ENCODE peak calls at places on chromosomes 5 and 9, in four cellular contexts. One of them, this sample, is unnamed.

GRCh38 chr5:177357459-177358332 is at the start of gene RGS14:
- DNase-seq in K562: peak; percentile 38
- DNase-seq in GM12878: peak; percentile 77
- DNase-seq in HepG2: no peak
- DNase-seq in this sample: no peak

GRCh38 chr5:120466337-120467006 is 2.4 kb downstream of the PRR16 start:
- DNase-seq in K562: peak; percentile 4
- DNase-seq in GM12878: no peak
- DNase-seq in HepG2: no peak
- DNase-seq in this sample: no peak

GRCh38 chr5:17743580-17744435 is 109.5 kb downstream of the TAF11L14 start:
- DNase-seq in K562: no peak
- DNase-seq in GM12878: no peak
- DNase-seq in HepG2: no peak
- DNase-seq in this sample: no peak

GRCh38 chr5:153256-153655 is 38.0 kb upstream of the LRRC14B start:
- DNase-seq in K562: no peak
- DNase-seq in GM12878: no peak
- DNase-seq in HepG2: no peak
- DNase-seq in this sample: no peak

GRCh38 chr9:81410201-81410600 is 279.1 kb downstream of the TLE1 start:
- DNase-seq in K562: no peak
- DNase-seq in GM12878: no peak
- DNase-seq in HepG2: no peak
- DNase-seq in this sample: no peak

GRCh38 chr9:132791699-132792240 is 86.3 kb downstream of the AK8 start:
- DNase-seq in K562: no peak
- DNase-seq in GM12878: no peak
- DNase-seq in HepG2: no peak
- DNase-seq in this sample: no peak

GRCh38 chr5:115601709-115602584 is at the start of gene TICAM2:
- DNase-seq in K562: peak; percentile 72
- DNase-seq in GM12878: peak; percentile 77
- DNase-seq in HepG2: no peak
- DNase-seq in this sample: no peak

GRCh38 chr9:106286249-106286648 is 576.7 kb upstream of the ZNF462 start:
- DNase-seq in K562: no peak
- DNase-seq in GM12878: no peak
- DNase-seq in HepG2: no peak
- DNase-seq in this sample: no peak

GRCh38 chr9:74711371-74711770 is 176.3 kb downstream of the TRPM6 start:
- DNase-seq in K562: no peak
- DNase-seq in GM12878: no peak
- DNase-seq in HepG2: no peak
- DNase-seq in this sample: no peak

GRCh38 chr9:117546894-117547293 is 132.0 kb upstream of the ASTN2 start:
- DNase-seq in K562: no peak
- DNase-seq in GM12878: no peak
- DNase-seq in HepG2: no peak
- DNase-seq in this sample: no peak

GRCh38 chr9:94922098-94922607 is 195.7 kb downstream of the AOPEP start:
- DNase-seq in K562: no peak
- DNase-seq in GM12878: no peak
- DNase-seq in HepG2: peak; percentile 91
- DNase-seq in this sample: no peak

GRCh38 chr5:157464518-157465171 is 4.6 kb downstream of the NIPAL4 start:
- DNase-seq in K562: peak; percentile 56
- DNase-seq in GM12878: peak; percentile 28
- DNase-seq in HepG2: no peak
- DNase-seq in this sample: no peak

GRCh38 chr5:39024884-39025283 is 49.3 kb downstream of the RICTOR start:
- DNase-seq in K562: no peak
- DNase-seq in GM12878: no peak
- DNase-seq in HepG2: no peak
- DNase-seq in this sample: no peak

GRCh38 chr5:125798311-125798710 is 624.9 kb upstream of the GRAMD2B start:
- DNase-seq in K562: peak; percentile 4
- DNase-seq in GM12878: no peak
- DNase-seq in HepG2: no peak
- DNase-seq in this sample: no peak

GRCh38 chr9:116174347-116174746 is 20.8 kb downstream of the PAPPA start:
- DNase-seq in K562: no peak
- DNase-seq in GM12878: no peak
- DNase-seq in HepG2: peak; percentile 21
- DNase-seq in this sample: no peak

GRCh38 chr5:13045897-13046551 is 898.5 kb downstream of the DNAH5 start:
- DNase-seq in K562: no peak
- DNase-seq in GM12878: no peak
- DNase-seq in HepG2: no peak
- DNase-seq in this sample: no peak

GRCh38 chr9:115938479-115938878 is 215.1 kb upstream of the PAPPA start:
- DNase-seq in K562: no peak
- DNase-seq in GM12878: no peak
- DNase-seq in HepG2: no peak
- DNase-seq in this sample: no peak

GRCh38 chr5:126525630-126526245 is 69.3 kb downstream of the ALDH7A1 start:
- DNase-seq in K562: peak; percentile 77
- DNase-seq in GM12878: no peak
- DNase-seq in HepG2: peak; percentile 40
- DNase-seq in this sample: no peak

GRCh38 chr9:19640023-19640422 is 148.8 kb downstream of the SLC24A2 start:
- DNase-seq in K562: no peak
- DNase-seq in GM12878: no peak
- DNase-seq in HepG2: no peak
- DNase-seq in this sample: no peak

GRCh38 chr9:127049044-127049443 is 73.4 kb downstream of the ANGPTL2 start:
- DNase-seq in K562: no peak
- DNase-seq in GM12878: peak; percentile 69
- DNase-seq in HepG2: no peak
- DNase-seq in this sample: no peak

GRCh38 chr5:140327589-140327988 is 18.8 kb downstream of the HBEGF start:
- DNase-seq in K562: no peak
- DNase-seq in GM12878: no peak
- DNase-seq in HepG2: peak; percentile 79
- DNase-seq in this sample: peak; percentile 35

GRCh38 chr5:20359377-20359776 is 371.4 kb upstream of the CDH18 start:
- DNase-seq in K562: no peak
- DNase-seq in GM12878: no peak
- DNase-seq in HepG2: no peak
- DNase-seq in this sample: no peak

GRCh38 chr9:16090907-16091629 is 538.2 kb downstream of the CCDC171 start:
- DNase-seq in K562: no peak
- DNase-seq in GM12878: no peak
- DNase-seq in HepG2: no peak
- DNase-seq in this sample: no peak

GRCh38 chr9:134408939-134409737 is 82.9 kb downstream of the RXRA start:
- DNase-seq in K562: peak; percentile 51
- DNase-seq in GM12878: no peak
- DNase-seq in HepG2: no peak
- DNase-seq in this sample: no peak

GRCh38 chr5:93162201-93162654 is 418.8 kb downstream of the NR2F1-AS1 start:
- DNase-seq in K562: no peak
- DNase-seq in GM12878: no peak
- DNase-seq in HepG2: no peak
- DNase-seq in this sample: peak; percentile 11

GRCh38 chr9:21119093-21119770 is 22.4 kb downstream of the IFNW1 start:
- DNase-seq in K562: no peak
- DNase-seq in GM12878: no peak
- DNase-seq in HepG2: no peak
- DNase-seq in this sample: no peak

GRCh38 chr5:32928761-32929160 is 217.6 kb downstream of the NPR3 start:
- DNase-seq in K562: no peak
- DNase-seq in GM12878: no peak
- DNase-seq in HepG2: no peak
- DNase-seq in this sample: no peak

GRCh38 chr9:133971121-133971951 is 20.8 kb downstream of the VAV2 start:
- DNase-seq in K562: no peak
- DNase-seq in GM12878: no peak
- DNase-seq in HepG2: no peak
- DNase-seq in this sample: no peak

GRCh38 chr5:154260860-154261235 is 70.3 kb downstream of the GALNT10 start:
- DNase-seq in K562: no peak
- DNase-seq in GM12878: no peak
- DNase-seq in HepG2: no peak
- DNase-seq in this sample: no peak

GRCh38 chr5:74575741-74576538 is 64.6 kb downstream of the ENC1 start:
- DNase-seq in K562: no peak
- DNase-seq in GM12878: no peak
- DNase-seq in HepG2: no peak
- DNase-seq in this sample: no peak

DNA sequence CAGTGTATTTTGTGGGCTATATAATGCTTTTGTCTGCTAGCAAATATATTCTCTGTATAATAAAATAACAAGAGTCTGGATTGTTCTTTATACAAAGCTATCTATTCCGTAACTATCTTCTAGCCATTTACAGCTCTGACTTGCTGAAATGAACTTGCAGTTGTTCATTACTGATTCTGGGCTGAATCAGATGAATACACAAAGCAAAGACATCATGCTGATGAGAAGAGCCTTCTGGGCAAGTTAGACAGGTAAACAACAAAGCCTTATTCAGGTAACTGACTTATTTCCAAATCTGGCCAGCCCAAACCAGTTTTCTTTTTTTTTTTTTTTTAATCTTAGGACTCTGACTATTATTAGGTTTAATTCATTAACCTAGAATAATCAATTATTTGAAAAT is 255.5 kb downstream of the KIAA0825 start:
- DNase-seq in K562: no peak
- DNase-seq in GM12878: no peak
- DNase-seq in HepG2: no peak
- DNase-seq in this sample: no peak
- TF ChIP-seq FOXK2 in K562: no peak
- TF ChIP-seq FOXK2 in GM12878: no peak
- TF ChIP-seq FOXK2 in HepG2: no peak
- TF ChIP-seq FOXK2 in this sample: no peak

GRCh38 chr5:178477224-178478201 is 112.7 kb downstream of the COL23A1 start:
- DNase-seq in K562: no peak
- DNase-seq in GM12878: no peak
- DNase-seq in HepG2: no peak
- DNase-seq in this sample: no peak
- TF ChIP-seq FOXK2 in K562: no peak
- TF ChIP-seq FOXK2 in GM12878: no peak
- TF ChIP-seq FOXK2 in HepG2: no peak
- TF ChIP-seq FOXK2 in this sample: no peak

DNA sequence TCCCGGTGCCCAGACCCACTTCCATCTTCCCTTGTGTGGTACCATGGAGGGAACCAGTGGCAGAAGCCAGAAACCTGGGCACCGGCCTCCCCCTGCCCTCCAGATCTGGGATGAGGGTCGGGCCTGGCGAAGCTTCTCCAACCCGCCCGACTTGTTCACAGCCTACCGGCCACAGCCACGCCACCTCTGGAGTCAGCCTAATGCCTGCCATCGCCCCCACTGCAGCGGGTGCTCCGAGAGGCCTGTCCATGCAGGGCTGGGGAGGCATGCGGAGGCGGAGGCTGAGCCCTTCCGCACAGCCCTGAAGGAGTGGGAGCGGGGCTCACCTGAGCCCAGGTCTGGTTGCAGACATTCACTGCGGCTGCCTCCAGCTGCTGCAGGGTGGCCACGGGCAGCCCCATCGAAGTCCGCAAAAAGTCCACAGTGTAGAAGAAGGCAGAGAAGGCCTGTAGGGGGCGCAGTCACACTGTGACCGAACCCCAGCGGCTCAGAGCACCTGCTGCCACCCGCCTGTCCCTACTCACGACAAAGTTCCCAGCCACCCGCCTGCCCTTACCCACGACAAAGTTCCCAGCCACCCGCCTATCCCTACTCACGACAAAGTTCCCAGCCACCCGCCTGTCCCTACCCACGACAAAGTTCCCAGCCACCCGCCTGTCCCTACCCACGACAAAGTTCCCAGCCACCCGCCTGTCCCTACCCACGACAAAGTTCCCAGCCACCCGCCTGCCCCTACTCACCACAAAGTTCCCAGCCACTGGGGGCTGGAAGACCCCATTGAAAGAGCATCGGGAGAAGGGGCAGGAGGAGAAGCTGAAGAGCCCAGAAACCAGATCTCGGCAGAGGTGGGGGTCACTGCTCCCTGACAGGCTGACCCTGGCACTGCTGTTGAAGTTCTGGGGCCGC is 3.8 kb upstream of the NPDC1 start:
- DNase-seq in K562: peak; percentile 85
- DNase-seq in GM12878: no peak
- DNase-seq in HepG2: no peak
- DNase-seq in this sample: peak; percentile 78
- TF ChIP-seq FOXK2 in K562: no peak
- TF ChIP-seq FOXK2 in GM12878: no peak
- TF ChIP-seq FOXK2 in HepG2: no peak
- TF ChIP-seq FOXK2 in this sample: no peak

GRCh38 chr5:142654578-142655042 is 31.3 kb downstream of the FGF1 start:
- DNase-seq in K562: no peak
- DNase-seq in GM12878: no peak
- DNase-seq in HepG2: no peak
- DNase-seq in this sample: no peak

GRCh38 chr5:142657446-142657845 is 28.4 kb downstream of the FGF1 start:
- DNase-seq in K562: no peak
- DNase-seq in GM12878: no peak
- DNase-seq in HepG2: no peak
- DNase-seq in this sample: no peak

GRCh38 chr5:142653321-142653720 is 32.6 kb downstream of the FGF1 start:
- DNase-seq in K562: no peak
- DNase-seq in GM12878: no peak
- DNase-seq in HepG2: no peak
- DNase-seq in this sample: no peak

GRCh38 chr5:142658278-142658677 is 27.6 kb downstream of the FGF1 start:
- DNase-seq in K562: no peak
- DNase-seq in GM12878: no peak
- DNase-seq in HepG2: no peak
- DNase-seq in this sample: no peak

DNA sequence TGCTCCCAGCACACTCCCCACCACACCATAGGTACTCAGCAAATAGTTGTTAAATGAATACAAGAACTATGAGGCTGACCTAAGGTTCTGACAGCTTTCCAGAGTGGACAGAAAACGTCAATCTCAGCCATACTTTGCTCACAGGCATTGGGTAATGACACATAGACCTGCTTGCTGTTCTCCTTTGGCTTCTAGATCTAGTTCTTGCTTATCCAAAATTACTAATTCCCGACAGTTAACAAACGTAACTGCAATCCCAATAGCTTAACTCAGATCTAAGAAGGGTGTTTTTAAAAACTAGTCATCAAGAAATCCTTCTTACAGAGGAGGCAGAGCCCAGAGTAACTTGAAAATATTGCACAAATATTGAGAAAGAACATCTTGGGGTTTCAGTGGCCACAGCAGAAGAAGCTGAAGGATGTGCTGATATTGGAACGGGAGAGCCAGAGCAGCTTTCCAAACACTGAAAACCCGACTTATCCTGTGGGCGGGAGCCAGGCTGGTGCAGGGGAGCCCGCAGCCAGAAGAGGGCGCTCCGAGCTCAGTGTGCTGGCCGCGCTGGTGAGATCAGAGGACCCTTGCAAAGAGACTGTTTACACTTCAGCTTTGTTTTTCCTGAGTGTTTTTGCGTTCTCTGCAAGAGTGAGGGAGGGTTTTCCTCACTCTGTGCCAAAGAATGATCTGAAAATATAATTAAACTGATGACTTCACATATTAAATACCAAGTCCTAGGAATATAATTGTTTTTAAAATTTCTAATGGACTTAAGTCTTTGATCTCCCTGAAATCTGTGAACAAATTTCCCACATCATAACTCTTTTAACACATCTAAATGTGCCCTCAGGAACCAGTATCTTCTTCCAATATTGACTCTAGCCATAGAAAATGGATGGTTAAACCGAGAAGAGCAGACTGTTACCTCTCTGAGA is 30.3 kb downstream of the FGF1 start:
- DNase-seq in K562: peak; percentile 74
- DNase-seq in GM12878: no peak
- DNase-seq in HepG2: peak; percentile 62
- DNase-seq in this sample: peak; percentile 89
- TF ChIP-seq FOXK2 in K562: no peak
- TF ChIP-seq FOXK2 in GM12878: no peak
- TF ChIP-seq FOXK2 in HepG2: no peak
- TF ChIP-seq FOXK2 in this sample: no peak

This sample was measured in HEK293T.